ENCODE peak calls at places on chromosomes 4 and X, in ten cellular contexts. F, W, L, I, C, R, Z, G, D and K are unnamed samples.

GRCh38 chr4:7967501-7968261 is 28.0 kb upstream of the AFAP1 start:
- DNase-seq in C (no peak), D (peak), Z (peak), F (no peak), W (no peak), R (no peak), G (no peak), I (peak), L (no peak), K (no peak)

GRCh38 chr4:69116645-69117321 is 20.5 kb downstream of the UGT2B7 start:
- DNase-seq in W (no peak), R (no peak), F (no peak), G (no peak), D (no peak), Z (no peak), C (no peak), I (peak), L (no peak), K (no peak)

GRCh38 chrX:1661922-1662221 is 47.0 kb downstream of the ASMT start:
- DNase-seq in R (no peak), C (no peak), W (no peak), D (no peak), L (no peak), Z (no peak), F (no peak), G (no peak), I (no peak), K (no peak)

GRCh38 chr4:28167411-28167810 is 1306.8 kb downstream of the STIM2 start:
- DNase-seq in C (no peak), L (no peak), I (no peak), R (no peak), F (no peak), D (peak), Z (no peak), G (no peak), W (no peak), K (no peak)

GRCh38 chr4:80268081-80268823 is 1.8 kb downstream of the FGF5 start:
- DNase-seq in I (no peak), F (peak), R (no peak), W (no peak), G (no peak), D (no peak), Z (peak), C (peak), L (no peak), K (no peak)

GRCh38 chr4:76200771-76201224 is 12.8 kb downstream of the SCARB2 start:
- DNase-seq in I (no peak), W (no peak), F (no peak), R (no peak), L (peak), C (no peak), Z (no peak), G (peak), D (no peak), K (no peak)

GRCh38 chr4:103359900-103360299 is 161.8 kb upstream of the CENPE start:
- DNase-seq in G (no peak), I (no peak), Z (no peak), C (no peak), D (no peak), W (no peak), L (no peak), R (no peak), F (no peak), K (no peak)

GRCh38 chr4:185145572-185145971 is 2.5 kb downstream of the SLC25A4 start:
- DNase-seq in R (no peak), L (no peak), W (no peak), F (no peak), Z (no peak), I (no peak), G (no peak), D (no peak), C (peak), K (no peak)

GRCh38 chr4:4323705-4324534 is 33.9 kb downstream of the ZBTB49 start:
- DNase-seq in F (no peak), R (peak), I (peak), G (no peak), C (peak), D (no peak), L (peak), W (no peak), Z (no peak), K (no peak)

GRCh38 chrX:69313622-69314290 is 148.5 kb upstream of the PJA1 start:
- DNase-seq in F (no peak), D (no peak), R (no peak), C (no peak), Z (no peak), L (peak), I (no peak), G (no peak), W (no peak), K (no peak)

GRCh38 chrX:118226060-118226428 is 109.4 kb upstream of the KLHL13 start:
- DNase-seq in Z (no peak), I (peak), D (peak), F (no peak), L (no peak), W (peak), G (no peak), R (no peak), C (peak), K (no peak)

GRCh38 chr4:183638436-183638835 is 20.5 kb downstream of the RWDD4 start:
- DNase-seq in C (no peak), G (no peak), W (no peak), Z (no peak), R (no peak), I (no peak), L (no peak), D (peak), F (no peak), K (no peak)

GRCh38 chr4:80335226-80335553 is 340 bp upstream of the CFAP299 start:
- DNase-seq in G (no peak), Z (no peak), R (no peak), D (no peak), W (no peak), I (no peak), F (no peak), C (no peak), L (no peak), K (no peak)

GRCh38 chr4:142886566-142886965 is 40.5 kb upstream of the INPP4B start:
- DNase-seq in D (no peak), W (no peak), G (no peak), I (no peak), R (no peak), Z (no peak), F (no peak), L (no peak), C (no peak), K (no peak)

GRCh38 chr4:40525811-40526598 is 103.7 kb downstream of the RBM47 start:
- DNase-seq in D (peak), G (peak), Z (peak), F (peak), R (no peak), I (no peak), L (peak), C (peak), W (no peak), K (no peak)

GRCh38 chrX:122512561-122513072 is 671.5 kb upstream of the GRIA3 start:
- DNase-seq in C (no peak), W (no peak), F (no peak), G (no peak), L (no peak), Z (no peak), I (no peak), D (no peak), R (no peak), K (no peak)

GRCh38 chrX:122418758-122419157 is 765.3 kb upstream of the GRIA3 start:
- DNase-seq in D (no peak), G (no peak), F (no peak), Z (no peak), W (no peak), C (no peak), R (no peak), L (no peak), I (no peak), K (no peak)

GRCh38 chr4:86498560-86499166 is 95.5 kb upstream of the PTPN13 start:
- DNase-seq in I (peak), L (no peak), G (no peak), W (peak), D (peak), F (no peak), R (peak), Z (peak), C (peak), K (no peak)

GRCh38 chr4:41058426-41058825 is 155.9 kb downstream of the APBB2 start:
- DNase-seq in D (no peak), I (no peak), R (no peak), F (no peak), L (no peak), Z (no peak), W (no peak), C (peak), G (no peak), K (no peak)

GRCh38 chr4:69860521-69861298 is 765 bp upstream of the SULT1E1 start:
- DNase-seq in R (no peak), G (no peak), F (no peak), D (no peak), L (no peak), C (no peak), Z (no peak), W (no peak), I (no peak), K (no peak)

GRCh38 chrX:10479508-10479907 is 140.9 kb downstream of the MID1 start:
- DNase-seq in R (no peak), W (no peak), L (no peak), C (no peak), I (no peak), G (no peak), Z (no peak), F (no peak), D (no peak), K (no peak)

GRCh38 chrX:56789518-56790070 is 60.6 kb downstream of the NBDY start:
- DNase-seq in W (no peak), D (no peak), I (no peak), L (peak), F (no peak), Z (no peak), R (no peak), G (no peak), C (no peak), K (no peak)

GRCh38 chr4:109798866-109799265 is 2.9 kb downstream of the CFI start:
- DNase-seq in D (no peak), W (no peak), R (no peak), L (no peak), G (no peak), F (no peak), C (no peak), I (no peak), Z (no peak), K (no peak)

GRCh38 chrX:21528076-21528475 is 130.1 kb downstream of the KLHL34 start:
- DNase-seq in D (no peak), W (no peak), L (no peak), I (peak), R (no peak), G (no peak), Z (peak), C (no peak), F (no peak), K (no peak)

GRCh38 chrX:71515039-71515398 is 17.9 kb upstream of the OGT start:
- DNase-seq in D (no peak), I (no peak), W (no peak), Z (peak), F (no peak), L (no peak), R (no peak), G (no peak), C (no peak), K (no peak)

GRCh38 chrX:19627533-19627932 is 112.2 kb upstream of the MAP3K15 start:
- DNase-seq in G (no peak), L (no peak), W (no peak), D (peak), C (no peak), Z (no peak), F (no peak), I (no peak), R (no peak), K (no peak)

GRCh38 chr4:26522478-26522877 is 32.2 kb upstream of the CCKAR start:
- DNase-seq in W (no peak), R (no peak), C (no peak), F (no peak), D (peak), I (no peak), L (no peak), G (no peak), Z (no peak), K (no peak)

GRCh38 chrX:30283456-30284200 is 25.6 kb downstream of the NR0B1 start:
- DNase-seq in R (no peak), C (peak), W (no peak), Z (peak), G (no peak), I (peak), L (no peak), D (peak), F (no peak), K (no peak)

GRCh38 chrX:119895843-119896326 is at the start of gene AKAP14:
- DNase-seq in C (no peak), F (peak), Z (no peak), G (no peak), W (no peak), I (no peak), L (no peak), D (no peak), R (no peak), K (no peak)

GRCh38 chr4:55727746-55728145 is 91.6 kb upstream of the NMU start:
- DNase-seq in R (no peak), W (no peak), G (no peak), D (no peak), C (peak), F (no peak), L (no peak), Z (no peak), I (no peak), K (no peak)

GRCh38 chr4:127126718-127127117 is 506.0 kb upstream of the INTU start:
- DNase-seq in W (no peak), C (no peak), F (no peak), G (no peak), D (no peak), R (no peak), L (no peak), Z (no peak), I (no peak), K (no peak)

GRCh38 chr4:127120706-127121105 is 512.1 kb upstream of the INTU start:
- DNase-seq in G (no peak), I (no peak), D (no peak), Z (no peak), L (no peak), R (no peak), W (no peak), C (no peak), F (no peak), K (no peak)

GRCh38 chr4:127124919-127125318 is 507.8 kb upstream of the INTU start:
- DNase-seq in L (no peak), F (no peak), I (no peak), Z (peak), R (no peak), C (no peak), W (no peak), D (peak), G (no peak), K (no peak)
- TF ChIP-seq CTCF in L (no peak), F (peak), I (no peak), Z (peak), R (no peak), C (peak), W (no peak), D (peak), G (no peak), K (no peak)

DNA sequence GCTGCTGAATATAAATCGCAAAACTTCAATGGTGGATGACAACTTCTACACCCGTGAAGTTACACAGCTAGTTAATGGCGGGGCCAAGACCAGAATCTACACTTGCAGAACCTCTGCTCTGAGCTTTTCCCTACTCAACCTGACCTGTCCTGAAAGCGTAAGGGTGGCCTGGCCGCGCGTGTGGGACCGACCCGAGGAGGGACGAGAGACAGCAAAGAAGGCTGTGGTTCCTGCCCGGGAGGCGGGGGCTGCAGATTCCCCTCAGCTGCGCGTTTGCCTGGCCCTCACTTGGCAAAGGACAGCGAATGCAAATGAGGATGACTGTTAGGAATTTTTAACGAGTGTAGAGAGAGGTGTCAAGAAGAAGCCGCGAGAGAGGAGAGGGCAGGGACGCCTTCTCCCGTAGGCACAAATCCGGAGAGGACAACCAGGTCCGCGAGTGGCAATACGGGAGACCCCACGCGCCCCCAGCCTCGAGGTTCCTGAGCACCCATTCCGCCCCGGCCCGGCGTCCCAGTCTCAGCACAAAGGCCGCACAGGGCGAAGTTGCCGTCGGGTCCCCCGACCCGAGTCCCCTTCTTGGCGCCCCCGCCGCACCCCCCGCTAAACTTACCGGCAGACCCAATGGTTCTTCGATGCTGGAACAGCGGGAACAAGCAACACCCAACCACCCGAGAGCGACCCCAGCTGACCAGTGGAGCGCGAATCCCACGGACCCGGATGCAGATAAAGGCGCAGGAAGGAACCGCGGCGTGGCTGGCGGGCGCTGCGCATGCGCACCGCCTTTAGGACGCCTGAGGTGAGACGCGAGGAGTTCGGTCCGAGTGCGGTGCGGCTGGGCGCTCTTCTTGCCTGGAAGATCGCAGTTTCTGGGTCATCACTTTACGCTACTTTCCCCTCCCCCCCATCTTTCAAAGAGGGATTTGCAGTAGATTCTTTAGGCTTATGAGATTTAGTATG is at the start of gene GNPDA2:
- DNase-seq in F (peak), D (peak), C (peak), W (peak), L (peak), G (peak), Z (peak), I (peak), R (peak), K (peak)
- TF ChIP-seq CTCF in F (no peak), D (no peak), C (peak), W (no peak), L (no peak), G (no peak), Z (peak), I (no peak), R (no peak), K (peak)

GRCh38 chrX:63470506-63470905 is 119.4 kb upstream of the SPIN4 start:
- DNase-seq in F (no peak), L (no peak), R (no peak), G (no peak), W (no peak), Z (no peak), I (no peak), C (no peak), D (no peak), K (no peak)
- TF ChIP-seq CTCF in F (no peak), L (no peak), R (no peak), G (no peak), W (no peak), Z (no peak), I (no peak), C (no peak), D (no peak), K (no peak)

GRCh38 chrX:116961872-116962582 is 499.3 kb upstream of the CT83 start:
- DNase-seq in Z (no peak), C (no peak), W (no peak), G (no peak), F (peak), I (no peak), R (no peak), L (no peak), D (peak), K (no peak)
- TF ChIP-seq CTCF in Z (no peak), C (no peak), W (no peak), G (no peak), F (peak), I (no peak), R (no peak), L (no peak), D (peak), K (peak)

GRCh38 chrX:133307637-133308485 is 89.7 kb upstream of the TFDP3 start:
- DNase-seq in Z (peak), L (no peak), R (peak), D (no peak), I (no peak), F (peak), G (no peak), C (no peak), W (no peak), K (no peak)
- TF ChIP-seq CTCF in Z (no peak), L (no peak), R (no peak), D (no peak), I (no peak), F (peak), G (no peak), C (no peak), W (no peak), K (peak)

GRCh38 chrX:111867236-111867635 is 8.7 kb upstream of the TRPC5OS start:
- DNase-seq in L (no peak), G (no peak), C (no peak), F (no peak), I (no peak), Z (no peak), W (no peak), R (no peak), D (no peak), K (no peak)

GRCh38 chrX:111874241-111874640 is 1.7 kb upstream of the TRPC5OS start:
- DNase-seq in G (no peak), I (no peak), F (no peak), C (no peak), D (no peak), L (no peak), W (no peak), Z (no peak), R (no peak), K (no peak)

GRCh38 chrX:111868726-111869638 is 7.0 kb upstream of the TRPC5OS start:
- DNase-seq in D (peak), W (peak), I (peak), L (no peak), Z (no peak), G (no peak), R (no peak), F (no peak), C (no peak), K (no peak)

GRCh38 chrX:111869639-111870034 is 6.3 kb upstream of the TRPC5OS start:
- DNase-seq in D (peak), C (peak), Z (peak), F (peak), W (peak), I (peak), L (peak), R (peak), G (peak), K (peak)
- TF ChIP-seq CTCF in D (peak), C (peak), Z (peak), F (peak), W (peak), I (peak), L (peak), R (peak), G (peak), K (peak)

GRCh38 chrX:110989447-110989846 is 106.5 kb upstream of the PAK3 start:
- DNase-seq in D (no peak), Z (no peak), I (no peak), C (no peak), L (no peak), W (no peak), G (no peak), F (no peak), R (no peak), K (no peak)

GRCh38 chrX:110983024-110983423 is 113.0 kb upstream of the PAK3 start:
- DNase-seq in R (no peak), Z (no peak), D (no peak), W (no peak), I (no peak), C (no peak), G (no peak), L (no peak), F (no peak), K (no peak)

GRCh38 chrX:110989869-110990268 is 106.1 kb upstream of the PAK3 start:
- DNase-seq in I (no peak), L (no peak), C (no peak), D (no peak), R (no peak), F (no peak), G (no peak), Z (no peak), W (no peak), K (no peak)

GRCh38 chrX:110985470-110985869 is 110.5 kb upstream of the PAK3 start:
- DNase-seq in W (no peak), C (no peak), G (no peak), L (no peak), F (no peak), D (no peak), I (no peak), R (no peak), Z (no peak), K (no peak)

GRCh38 chrX:110987292-110987691 is 108.7 kb upstream of the PAK3 start:
- DNase-seq in C (no peak), G (no peak), R (peak), D (no peak), L (no peak), I (no peak), Z (no peak), F (peak), W (no peak), K (no peak)
- TF ChIP-seq CTCF in C (peak), G (no peak), R (no peak), D (no peak), L (no peak), I (no peak), Z (peak), F (peak), W (no peak), K (peak)

GRCh38 chr4:108492816-108493595 is 127.4 kb upstream of the RPL34 start:
- DNase-seq in R (peak), D (peak), F (peak), Z (peak), I (no peak), G (no peak), C (peak), W (no peak), L (no peak), K (peak)
- TF ChIP-seq CTCF in R (peak), D (peak), F (peak), Z (peak), I (peak), G (no peak), C (peak), W (no peak), L (no peak), K (peak)